ENCODE peak calls at places on chromosomes 1 and 21, in eight cellular contexts. Q, C, N, J, A, X, R and O are unnamed samples.
A peak's percentile ranks its signal among the peaks of the same experiment; 100 is the strongest.

GRCh38 chr1:39047374-39048229 is 21.5 kb downstream of the NDUFS5 start:
- DNase-seq in X (no peak), N (peak; percentile 89), A (no peak), C (peak; percentile 51), Q (no peak), R (peak; percentile 8), J (no peak), O (no peak)

GRCh38 chr1:74812180-74812541 is 79.2 kb downstream of the TYW3 start:
- DNase-seq in A (no peak), Q (no peak), X (no peak), R (no peak), J (no peak), N (no peak), C (no peak), O (no peak)

GRCh38 chr1:172342584-172343245 is 77.8 kb upstream of the C1orf105 start:
- DNase-seq in R (no peak), J (no peak), Q (no peak), C (no peak), A (no peak), X (no peak), N (no peak), O (no peak)

GRCh38 chr1:173342766-173343165 is 134.4 kb upstream of the PRDX6 start:
- DNase-seq in Q (no peak), R (no peak), X (no peak), C (no peak), J (no peak), A (no peak), N (no peak), O (no peak)

GRCh38 chr1:1359668-1360468 is 1.5 kb upstream of the MXRA8 start:
- DNase-seq in J (peak; percentile 29), R (no peak), X (no peak), N (peak; percentile 64), A (peak; percentile 72), Q (no peak), C (peak; percentile 80), O (no peak)

GRCh38 chr1:174556392-174556791 is 108.6 kb downstream of the GPR52 start:
- DNase-seq in J (no peak), X (no peak), C (no peak), Q (no peak), R (no peak), N (peak; percentile 36), A (no peak), O (no peak)

GRCh38 chr1:119075614-119076013 is 64.8 kb downstream of the WARS2 start:
- DNase-seq in A (no peak), R (no peak), N (peak; percentile 71), X (no peak), C (peak; percentile 29), Q (no peak), J (no peak), O (no peak)

GRCh38 chr1:234120327-234120944 is 216.0 kb downstream of the SLC35F3 start:
- DNase-seq in A (no peak), Q (no peak), C (no peak), N (no peak), X (no peak), J (no peak), R (no peak), O (no peak)

GRCh38 chr1:228151526-228151925 is 1.8 kb downstream of the GJC2 start:
- DNase-seq in J (no peak), Q (no peak), C (no peak), A (peak; percentile 70), X (no peak), R (no peak), N (no peak), O (no peak)

GRCh38 chr21:33588485-33589335 is at the start of gene DONSON:
- DNase-seq in Q (peak; percentile 91), A (peak; percentile 98), X (peak; percentile 80), N (peak; percentile 73), R (peak; percentile 85), C (peak; percentile 52), J (peak; percentile 94), O (peak; percentile 91)

GRCh38 chr1:53586765-53587164 is 127.6 kb downstream of the DMRTB1 start:
- DNase-seq in N (no peak), Q (no peak), R (no peak), A (no peak), C (no peak), J (no peak), X (no peak), O (no peak)

GRCh38 chr1:193060938-193061337 is 1.5 kb downstream of the RO60 start:
- DNase-seq in A (no peak), N (peak; percentile 22), C (no peak), Q (no peak), R (no peak), J (no peak), X (no peak), O (no peak)

GRCh38 chr1:228408041-228408868 is 1.6 kb upstream of the TRIM11 start:
- DNase-seq in Q (no peak), C (no peak), J (no peak), X (no peak), A (peak; percentile 69), R (no peak), N (no peak), O (no peak)

GRCh38 chr1:2288816-2289536 is 60.9 kb downstream of the SKI start:
- DNase-seq in N (no peak), R (no peak), Q (no peak), A (no peak), J (no peak), X (no peak), C (no peak), O (no peak)

GRCh38 chr1:150272379-150272840 is at the start of gene C1orf54:
- DNase-seq in N (peak; percentile 65), J (peak; percentile 44), R (no peak), C (no peak), A (no peak), X (no peak), Q (no peak), O (no peak)

GRCh38 chr1:95252422-95252821 is 18.4 kb downstream of the RWDD3 start:
- DNase-seq in X (no peak), N (no peak), C (no peak), R (no peak), A (no peak), Q (no peak), J (no peak), O (no peak)

GRCh38 chr1:234970731-234971476 is 157.7 kb downstream of the TOMM20 start:
- DNase-seq in A (peak; percentile 37), X (no peak), J (peak; percentile 47), Q (no peak), R (no peak), C (peak; percentile 89), N (peak; percentile 99), O (no peak)

GRCh38 chr1:226064816-226065248 is 2.3 kb downstream of the H3-3A start:
- DNase-seq in C (no peak), Q (peak; percentile 54), X (no peak), J (no peak), R (peak; percentile 54), A (no peak), N (peak; percentile 80), O (no peak)
- TF ChIP-seq CTCF in C (peak; percentile 85), Q (peak; percentile 27), X (peak; percentile 66), J (no peak), R (peak; percentile 83), A (no peak), N (peak; percentile 87), O (peak; percentile 57)

GRCh38 chr1:151976015-151976343 is 17.7 kb downstream of the S100A10 start:
- DNase-seq in N (no peak), X (no peak), J (no peak), R (no peak), Q (no peak), C (no peak), A (no peak), O (no peak)

GRCh38 chr1:151976868-151977267 is 16.8 kb downstream of the S100A10 start:
- DNase-seq in R (no peak), J (no peak), N (peak; percentile 31), X (no peak), Q (peak; percentile 55), C (no peak), A (no peak), O (no peak)

GRCh38 chr1:151972533-151973270 is 21.0 kb downstream of the S100A10 start:
- DNase-seq in C (no peak), Q (peak; percentile 66), A (no peak), R (no peak), J (no peak), X (no peak), N (peak; percentile 78), O (no peak)

GRCh38 chr1:151977662-151978230 is 15.9 kb downstream of the S100A10 start:
- DNase-seq in C (no peak), R (no peak), Q (no peak), A (no peak), N (no peak), X (no peak), J (no peak), O (no peak)

DNA sequence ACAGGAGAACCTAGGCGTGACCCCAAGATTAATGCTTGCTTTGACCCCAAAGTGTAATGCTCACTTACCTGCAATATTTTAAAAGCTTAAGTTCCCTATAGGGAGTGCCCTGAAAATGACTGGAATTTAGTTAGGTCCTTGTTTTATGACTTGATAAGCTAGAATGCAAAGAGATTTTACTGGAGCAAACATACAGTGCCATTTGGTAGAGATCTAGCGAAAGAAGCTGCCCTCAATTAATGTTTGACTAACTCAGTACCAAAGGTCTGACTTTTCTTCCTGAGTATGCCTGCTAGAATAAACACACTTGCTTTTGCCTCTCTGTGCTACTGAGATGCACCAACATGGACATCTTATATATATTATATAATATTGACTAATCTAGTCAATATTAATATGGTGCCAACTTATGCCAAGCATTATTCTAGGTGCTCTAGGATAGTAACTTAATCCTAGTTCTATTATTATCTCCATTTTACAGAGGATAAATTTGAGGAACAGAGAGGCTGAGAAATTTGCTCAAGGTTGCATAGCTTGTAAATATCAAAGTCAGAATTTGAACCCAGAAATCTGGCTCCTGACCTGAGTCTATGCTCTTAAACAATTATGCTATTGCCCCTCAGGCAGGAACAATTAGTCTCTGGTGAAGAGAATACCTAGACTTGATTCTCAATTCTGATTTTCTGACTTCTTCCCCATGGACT is 18.2 kb downstream of the S100A10 start:
- DNase-seq in R (no peak), J (no peak), A (no peak), X (no peak), C (no peak), N (no peak), Q (no peak), O (no peak)
- TF ChIP-seq CTCF in R (no peak), J (no peak), A (no peak), X (no peak), C (no peak), N (no peak), Q (no peak), O (no peak)

DNA sequence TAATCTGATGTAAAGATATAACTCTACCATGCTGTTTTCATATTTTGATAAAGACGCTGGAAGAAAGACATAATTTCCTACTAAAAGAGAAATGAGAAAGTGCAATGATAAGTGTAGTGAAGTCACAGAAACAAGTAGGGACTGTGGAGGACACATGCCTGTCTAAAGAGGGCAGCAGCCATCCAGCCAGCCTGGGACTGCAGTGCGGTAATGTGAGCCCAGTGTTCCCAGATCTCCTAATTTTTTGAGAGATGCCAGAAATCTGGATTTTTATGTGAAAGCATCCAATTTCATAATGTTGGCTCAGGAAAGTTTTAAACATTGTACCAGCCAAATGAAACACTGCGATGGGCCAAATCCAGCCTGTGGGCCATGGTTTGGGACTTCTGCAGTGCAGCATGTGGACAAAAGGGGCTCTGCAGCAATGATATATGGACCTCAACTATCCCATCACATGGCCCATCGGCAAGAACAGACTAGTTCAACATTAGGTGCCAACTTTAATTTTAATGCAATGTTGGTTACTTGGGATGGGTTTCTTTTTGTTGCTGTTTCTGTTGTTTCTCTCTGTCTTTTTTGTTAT is 329.5 kb downstream of the LTN1 start:
- DNase-seq in C (no peak), R (no peak), Q (no peak), N (no peak), A (no peak), X (no peak), J (no peak), O (no peak)
- TF ChIP-seq CTCF in C (no peak), R (no peak), Q (no peak), N (no peak), A (no peak), X (no peak), J (no peak), O (no peak)

GRCh38 chr1:239805042-239805441 is 286.6 kb upstream of the FMN2 start:
- DNase-seq in C (no peak), R (no peak), X (no peak), A (no peak), Q (no peak), N (no peak), J (no peak), O (no peak)
- TF ChIP-seq CTCF in C (no peak), R (no peak), X (no peak), A (no peak), Q (no peak), N (no peak), J (no peak), O (no peak)